ENCODE peak calls at places on chromosomes 1 and 21, in seven cellular contexts. E, K, H, X, A, Z and R are unnamed samples. For H3K4me1, the result is how much of the 10 kb centered on the place peaks cover.

GRCh38 chr1:203673550-203674411 is 47.1 kb downstream of the ATP2B4 start:
- DNase-seq in E (peak), K (peak), H (peak), X (no peak), A (peak), Z (peak), R (peak)

GRCh38 chr1:2152914-2153313 is 41.7 kb downstream of the FAAP20 start:
- DNase-seq in E (no peak), K (no peak), H (no peak), X (no peak), A (no peak), Z (no peak), R (no peak)

GRCh38 chr1:38009088-38009840 is 3.3 kb upstream of the UTP11 start:
- DNase-seq in E (no peak), K (no peak), H (peak), X (no peak), A (peak), Z (peak), R (peak)

GRCh38 chr1:21162740-21163464 is 13.8 kb downstream of the EIF4G3 start:
- DNase-seq in E (no peak), K (no peak), H (no peak), X (no peak), A (no peak), Z (no peak), R (no peak)

GRCh38 chr21:26425576-26425975 is 147.5 kb downstream of the CYYR1 start:
- DNase-seq in E (no peak), K (no peak), H (no peak), X (no peak), A (no peak), Z (no peak), R (no peak)

GRCh38 chr1:56709269-56709880 is 64.3 kb downstream of the PRKAA2 start:
- DNase-seq in E (no peak), K (peak), H (peak), X (peak), A (peak), Z (no peak), R (peak)

GRCh38 chr1:56180806-56181205 is 398.6 kb downstream of the PLPP3 start:
- DNase-seq in E (no peak), K (no peak), H (peak), X (peak), A (no peak), Z (no peak), R (peak)

GRCh38 chr1:97254731-97255463 is 533.3 kb downstream of the PTBP2 start:
- DNase-seq in E (no peak), K (no peak), H (no peak), X (no peak), A (no peak), Z (no peak), R (no peak)

GRCh38 chr1:208683141-208683540 is 439.0 kb upstream of the PLXNA2 start:
- DNase-seq in E (no peak), K (no peak), H (no peak), X (no peak), A (no peak), Z (no peak), R (no peak)

GRCh38 chr1:24362982-24363614 is 43.9 kb downstream of the GRHL3 start:
- DNase-seq in E (no peak), K (no peak), H (peak), X (no peak), A (peak), Z (no peak), R (no peak)

GRCh38 chr1:102772831-102773230 is 335.5 kb downstream of the COL11A1 start:
- DNase-seq in E (no peak), K (no peak), H (no peak), X (no peak), A (no peak), Z (no peak), R (no peak)

GRCh38 chr1:75908717-75909152 is 23.5 kb downstream of the ASB17 start:
- DNase-seq in E (peak), K (no peak), H (peak), X (peak), A (peak), Z (no peak), R (no peak)

GRCh38 chr1:93904228-93904627 is 5.0 kb downstream of the GCLM start:
- DNase-seq in E (no peak), K (no peak), H (no peak), X (peak), A (no peak), Z (no peak), R (peak)

GRCh38 chr1:47786301-47786700 is 210.9 kb downstream of the TRABD2B start:
- DNase-seq in E (no peak), K (no peak), H (no peak), X (no peak), A (no peak), Z (no peak), R (no peak)

GRCh38 chr1:181102841-181103240 is 14.3 kb downstream of the IER5 start:
- DNase-seq in E (no peak), K (no peak), H (peak), X (no peak), A (no peak), Z (no peak), R (peak)
- H3K4me1 ChIP-seq in E (under half), K (under half), H (under half), X (under half), A (half or more), Z (half or more), R (under half)

GRCh38 chr1:234979316-234980223 is 149.1 kb downstream of the TOMM20 start:
- DNase-seq in E (no peak), K (no peak), H (no peak), X (no peak), A (no peak), Z (no peak), R (no peak)
- H3K4me1 ChIP-seq in E (under half), K (under half), H (under half), X (under half), A (under half), Z (under half), R (under half)

GRCh38 chr21:42555756-42556438 is 42.2 kb downstream of the SLC37A1 start:
- DNase-seq in E (no peak), K (no peak), H (no peak), X (no peak), A (no peak), Z (no peak), R (no peak)

GRCh38 chr21:42557420-42557819 is 43.8 kb downstream of the SLC37A1 start:
- DNase-seq in E (no peak), K (no peak), H (no peak), X (no peak), A (no peak), Z (no peak), R (no peak)

GRCh38 chr21:42558368-42558767 is 44.7 kb downstream of the SLC37A1 start:
- DNase-seq in E (no peak), K (no peak), H (no peak), X (no peak), A (no peak), Z (no peak), R (no peak)

GRCh38 chr21:42556476-42556875 is 42.8 kb downstream of the SLC37A1 start:
- DNase-seq in E (no peak), K (no peak), H (no peak), X (no peak), A (no peak), Z (no peak), R (no peak)

GRCh38 chr21:42556960-42557359 is 43.3 kb downstream of the SLC37A1 start:
- DNase-seq in E (no peak), K (no peak), H (no peak), X (no peak), A (no peak), Z (no peak), R (no peak)
- H3K4me1 ChIP-seq in E (under half), K (under half), H (under half), X (under half), A (under half), Z (under half), R (under half)

GRCh38 chr1:155961937-155962336 is 16.4 kb downstream of the ARHGEF2 start:
- DNase-seq in E (peak), K (no peak), H (peak), X (no peak), A (peak), Z (no peak), R (no peak)
- H3K4me1 ChIP-seq in E (under half), K (under half), H (under half), X (under half), A (under half), Z (under half), R (under half)

GRCh38 chr1:42940851-42941639 is 17.6 kb downstream of the SLC2A1 start:
- DNase-seq in E (peak), K (no peak), H (peak), X (no peak), A (peak), Z (no peak), R (no peak)

GRCh38 chr1:42943728-42944127 is 14.9 kb downstream of the SLC2A1 start:
- DNase-seq in E (no peak), K (no peak), H (no peak), X (no peak), A (no peak), Z (no peak), R (no peak)

GRCh38 chr1:42941640-42942330 is 16.9 kb downstream of the SLC2A1 start:
- DNase-seq in E (no peak), K (peak), H (peak), X (no peak), A (peak), Z (no peak), R (peak)

GRCh38 chr1:42943166-42943565 is 15.5 kb downstream of the SLC2A1 start:
- DNase-seq in E (no peak), K (peak), H (no peak), X (no peak), A (peak), Z (no peak), R (peak)

DNA sequence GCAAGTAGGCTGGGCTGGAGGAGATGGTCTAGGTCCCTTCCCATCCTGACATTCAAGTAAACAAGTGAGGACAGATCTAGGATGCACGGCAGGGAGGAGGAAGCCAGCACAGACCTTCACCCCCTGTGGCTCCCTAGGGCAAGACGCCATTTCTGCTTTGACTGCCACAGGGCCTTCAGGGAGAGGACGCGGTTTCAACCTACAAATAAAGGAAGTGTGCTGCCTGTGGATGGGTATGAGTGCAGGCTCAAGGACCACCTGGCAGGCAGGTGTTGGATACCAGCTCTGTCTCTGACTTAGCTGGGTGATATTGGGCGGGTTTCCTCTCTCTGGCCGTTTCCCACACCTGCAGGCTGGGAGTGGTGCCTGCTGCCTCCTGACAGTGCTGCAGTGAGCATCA is 16.2 kb downstream of the SLC2A1 start:
- DNase-seq in E (no peak), K (no peak), H (no peak), X (no peak), A (no peak), Z (no peak), R (no peak)
- H3K4me1 ChIP-seq in E (under half), K (half or more), H (half or more), X (under half), A (half or more), Z (half or more), R (under half)

GRCh38 chr1:84410328-84411107 is 12.2 kb downstream of the DNASE2B start:
- DNase-seq in E (no peak), K (no peak), H (no peak), X (no peak), A (no peak), Z (no peak), R (peak)

GRCh38 chr1:84409888-84410287 is 11.6 kb downstream of the DNASE2B start:
- DNase-seq in E (no peak), K (no peak), H (no peak), X (no peak), A (no peak), Z (no peak), R (no peak)

GRCh38 chr1:84412316-84412942 is 14.1 kb downstream of the DNASE2B start:
- DNase-seq in E (no peak), K (no peak), H (peak), X (no peak), A (no peak), Z (no peak), R (no peak)

GRCh38 chr1:84415386-84415785 is 17.1 kb downstream of the DNASE2B start:
- DNase-seq in E (no peak), K (no peak), H (no peak), X (no peak), A (no peak), Z (no peak), R (no peak)
- H3K4me1 ChIP-seq in E (under half), K (under half), H (under half), X (under half), A (under half), Z (under half), R (under half)